ENCODE peak calls at places on chromosomes 16 and 17, in ten cellular contexts. N is colonic mucosa; E is AG09319; A is uterus; F is K562; K is Peyer's patch; Z is lung; D is esophagus squamous epithelium; H is endothelial cell; M is CD4-positive, alpha-beta T cell. T is an unnamed sample.

GRCh38 chr17:75565066-75565465 is 22.5 kb upstream of the MYO15B start:
- DNase-seq in N (no peak), E (no peak), A (no peak), F (no peak), K (no peak), Z (no peak), D (no peak), H (no peak), M (no peak), T (no peak)

GRCh38 chr16:49733278-49734009 is 122.5 kb downstream of the ZNF423 start:
- DNase-seq in N (no peak), E (no peak), A (no peak), F (no peak), K (no peak), Z (no peak), D (no peak), H (no peak), M (no peak), T (no peak)

GRCh38 chr16:77963185-77964044 is 58.9 kb upstream of the CLEC3A start:
- DNase-seq in N (no peak), E (no peak), A (no peak), F (no peak), K (no peak), Z (no peak), D (no peak), H (no peak), M (no peak), T (no peak)

GRCh38 chr17:55674107-55674506 is 48.6 kb downstream of the TMEM100 start:
- DNase-seq in N (no peak), E (no peak), A (no peak), F (no peak), K (no peak), Z (no peak), D (no peak), H (no peak), M (no peak), T (peak)

GRCh38 chr16:64102654-64103053 is 1019.2 kb downstream of the CDH11 start:
- DNase-seq in N (no peak), E (no peak), A (no peak), F (no peak), K (no peak), Z (no peak), D (no peak), H (no peak), M (no peak), T (no peak)

GRCh38 chr17:74259667-74260524 is 14.1 kb upstream of the DNAI2 start:
- DNase-seq in N (no peak), E (no peak), A (no peak), F (no peak), K (no peak), Z (no peak), D (no peak), H (no peak), M (no peak), T (no peak)

GRCh38 chr17:67223924-67224323 is 21.1 kb downstream of the HELZ start:
- DNase-seq in N (no peak), E (no peak), A (no peak), F (peak), K (no peak), Z (no peak), D (no peak), H (no peak), M (no peak), T (no peak)

GRCh38 chr17:16255481-16255901 is 38.5 kb downstream of the PIGL start:
- DNase-seq in N (peak), E (peak), A (peak), F (no peak), K (no peak), Z (peak), D (no peak), H (no peak), M (no peak), T (no peak)

GRCh38 chr17:34178047-34178446 is 77.0 kb upstream of the CCL2 start:
- DNase-seq in N (no peak), E (no peak), A (no peak), F (no peak), K (no peak), Z (no peak), D (no peak), H (no peak), M (no peak), T (no peak)

GRCh38 chr16:2968738-2969544 is at the start of gene PAQR4:
- DNase-seq in N (peak), E (peak), A (peak), F (peak), K (peak), Z (peak), D (no peak), H (peak), M (peak), T (peak)

GRCh38 chr17:29019475-29020181 is 13.8 kb upstream of the SEZ6 start:
- DNase-seq in N (no peak), E (no peak), A (no peak), F (no peak), K (no peak), Z (no peak), D (no peak), H (no peak), M (no peak), T (no peak)

GRCh38 chr17:46832945-46833839 is 14.7 kb upstream of the WNT3 start:
- DNase-seq in N (no peak), E (no peak), A (no peak), F (no peak), K (no peak), Z (no peak), D (no peak), H (no peak), M (no peak), T (no peak)

GRCh38 chr16:88685156-88686061 is 898 bp downstream of the SNAI3 start:
- DNase-seq in N (no peak), E (no peak), A (no peak), F (peak), K (peak), Z (no peak), D (no peak), H (peak), M (peak), T (no peak)

GRCh38 chr17:43316522-43317142 is 82.2 kb upstream of the ARL4D start:
- DNase-seq in N (no peak), E (no peak), A (no peak), F (peak), K (peak), Z (no peak), D (no peak), H (no peak), M (no peak), T (no peak)

GRCh38 chr17:82802141-82802540 is 37.7 kb downstream of the ZNF750 start:
- DNase-seq in N (no peak), E (no peak), A (no peak), F (no peak), K (no peak), Z (no peak), D (no peak), H (no peak), M (no peak), T (no peak)

GRCh38 chr16:30083216-30084055 is 7.6 kb downstream of the PPP4C start:
- DNase-seq in N (no peak), E (no peak), A (no peak), F (no peak), K (no peak), Z (no peak), D (no peak), H (no peak), M (no peak), T (no peak)

GRCh38 chr16:15765116-15765515 is 91.7 kb downstream of the MYH11 start:
- DNase-seq in N (no peak), E (no peak), A (no peak), F (no peak), K (no peak), Z (no peak), D (no peak), H (no peak), M (no peak), T (no peak)

GRCh38 chr16:11056989-11057645 is 112.8 kb downstream of the CLEC16A start:
- DNase-seq in N (no peak), E (no peak), A (no peak), F (no peak), K (no peak), Z (no peak), D (no peak), H (no peak), M (no peak), T (no peak)

GRCh38 chr17:16258916-16259315 is 41.9 kb downstream of the PIGL start:
- DNase-seq in N (no peak), E (no peak), A (peak), F (no peak), K (no peak), Z (no peak), D (no peak), H (no peak), M (no peak), T (no peak)

GRCh38 chr17:59296190-59296589 is 35.3 kb upstream of the YPEL2 start:
- DNase-seq in N (no peak), E (no peak), A (no peak), F (no peak), K (no peak), Z (no peak), D (no peak), H (no peak), M (no peak), T (no peak)

GRCh38 chr17:49312722-49313121 is 49.3 kb downstream of the ZNF652 start:
- DNase-seq in N (no peak), E (no peak), A (no peak), F (no peak), K (no peak), Z (no peak), D (no peak), H (no peak), M (no peak), T (no peak)

GRCh38 chr16:3999890-4000325 is 116.3 kb downstream of the ADCY9 start:
- DNase-seq in N (no peak), E (no peak), A (no peak), F (no peak), K (no peak), Z (no peak), D (no peak), H (no peak), M (no peak), T (no peak)

GRCh38 chr17:47703191-47703591 is 9.2 kb downstream of the TBKBP1 start:
- DNase-seq in N (no peak), E (no peak), A (no peak), F (no peak), K (peak), Z (no peak), D (no peak), H (no peak), M (peak), T (peak)

GRCh38 chr17:78416311-78416711 is 37.9 kb downstream of the PGS1 start:
- DNase-seq in N (peak), E (no peak), A (no peak), F (no peak), K (no peak), Z (no peak), D (no peak), H (no peak), M (no peak), T (no peak)

GRCh38 chr16:11202260-11203091 is 53.5 kb downstream of the SOCS1 start:
- DNase-seq in N (no peak), E (no peak), A (no peak), F (no peak), K (no peak), Z (no peak), D (no peak), H (no peak), M (no peak), T (no peak)

GRCh38 chr17:19897108-19897854 is 29.5 kb upstream of the ULK2 start:
- DNase-seq in N (peak), E (no peak), A (peak), F (no peak), K (no peak), Z (peak), D (no peak), H (no peak), M (no peak), T (no peak)

GRCh38 chr16:69942627-69943170 is 8.4 kb upstream of the CLEC18A start:
- DNase-seq in N (no peak), E (no peak), A (no peak), F (no peak), K (no peak), Z (no peak), D (no peak), H (no peak), M (no peak), T (no peak)

GRCh38 chr17:45149669-45150603 is 1.7 kb downstream of the HEXIM1 start:
- DNase-seq in N (peak), E (no peak), A (peak), F (no peak), K (peak), Z (peak), D (no peak), H (peak), M (no peak), T (no peak)

GRCh38 chr17:62760059-62760887 is 47.8 kb downstream of the MARCHF10 start:
- DNase-seq in N (no peak), E (peak), A (no peak), F (no peak), K (no peak), Z (no peak), D (no peak), H (no peak), M (no peak), T (no peak)

GRCh38 chr17:63552211-63552610 is 1.9 kb downstream of the DCAF7 start:
- DNase-seq in N (no peak), E (no peak), A (no peak), F (no peak), K (no peak), Z (no peak), D (no peak), H (no peak), M (no peak), T (no peak)

GRCh38 chr17:79483842-79484241 is 127.0 kb downstream of the RBFOX3 start:
- DNase-seq in N (no peak), E (no peak), A (no peak), F (no peak), K (no peak), Z (no peak), D (no peak), H (no peak), M (no peak), T (no peak)
- TF ChIP-seq CTCF in N (no peak), E (no peak), A (no peak), F (no peak), K (no peak), Z (no peak), D (no peak), H (no peak), M (no peak), T (no peak)

GRCh38 chr16:84764970-84765369 is 54.8 kb upstream of the CRISPLD2 start:
- DNase-seq in N (no peak), E (no peak), A (no peak), F (no peak), K (no peak), Z (no peak), D (no peak), H (no peak), M (no peak), T (no peak)

GRCh38 chr16:84765606-84766580 is 53.9 kb upstream of the CRISPLD2 start:
- DNase-seq in N (no peak), E (no peak), A (no peak), F (no peak), K (no peak), Z (no peak), D (no peak), H (no peak), M (peak), T (no peak)

GRCh38 chr16:84768798-84769177 is 51.0 kb upstream of the CRISPLD2 start:
- DNase-seq in N (no peak), E (no peak), A (no peak), F (no peak), K (no peak), Z (no peak), D (no peak), H (no peak), M (no peak), T (no peak)

GRCh38 chr16:84768061-84768797 is 51.6 kb upstream of the CRISPLD2 start:
- DNase-seq in N (no peak), E (no peak), A (no peak), F (no peak), K (no peak), Z (no peak), D (no peak), H (no peak), M (no peak), T (no peak)

DNA sequence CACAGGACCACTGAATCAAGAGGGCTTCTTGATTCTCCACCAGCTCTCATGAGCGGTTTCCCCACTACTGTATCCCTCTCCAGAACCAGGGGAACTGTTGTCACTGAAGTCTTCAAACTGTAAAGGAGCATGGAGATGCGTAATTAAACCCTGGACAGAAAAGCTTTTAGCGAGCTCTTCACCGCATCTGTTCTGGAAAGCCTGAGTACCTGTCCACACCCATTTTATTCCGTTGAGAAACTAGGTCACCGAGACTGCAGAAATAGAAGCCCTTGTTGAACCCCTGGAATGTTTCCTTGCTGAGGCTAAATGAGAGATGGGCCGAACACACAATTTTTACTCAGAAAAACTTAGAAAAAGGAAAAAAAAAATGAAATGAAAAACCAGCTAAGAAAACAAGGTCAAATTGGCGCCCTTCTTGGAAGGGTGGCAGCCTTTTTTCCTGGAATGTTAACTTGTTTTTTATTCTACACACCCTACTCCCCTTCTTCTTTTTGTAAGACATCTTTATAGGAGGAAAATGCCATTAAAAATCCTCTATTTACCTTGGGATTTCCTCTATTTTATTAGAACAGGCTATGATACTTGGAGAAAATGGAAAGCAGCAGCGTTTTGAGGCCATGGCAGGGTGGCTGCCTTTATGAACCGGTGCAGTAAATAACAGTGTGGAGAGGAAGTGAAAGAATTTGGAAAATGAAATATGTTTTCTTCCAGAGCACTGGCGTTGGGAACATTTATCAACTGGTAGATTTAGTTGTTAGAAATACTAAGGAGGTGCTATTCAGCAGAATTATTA is 52.6 kb upstream of the CRISPLD2 start:
- DNase-seq in N (no peak), E (no peak), A (no peak), F (no peak), K (no peak), Z (no peak), D (no peak), H (no peak), M (no peak), T (no peak)
- TF ChIP-seq CTCF in N (no peak), E (no peak), A (no peak), F (no peak), K (no peak), Z (no peak), D (no peak), H (no peak), M (no peak), T (no peak)

GRCh38 chr16:27445502-27446175 is 43.7 kb downstream of the IL21R start:
- DNase-seq in N (no peak), E (no peak), A (no peak), F (no peak), K (no peak), Z (no peak), D (no peak), H (no peak), M (no peak), T (peak)
- TF ChIP-seq CTCF in N (no peak), E (no peak), A (no peak), F (peak), K (no peak), Z (no peak), D (no peak), H (no peak), M (no peak), T (no peak)

GRCh38 chr16:87185313-87185712 is 131.9 kb downstream of the C16orf95 start:
- DNase-seq in N (no peak), E (no peak), A (no peak), F (no peak), K (no peak), Z (no peak), D (no peak), H (no peak), M (no peak), T (no peak)
- TF ChIP-seq CTCF in N (no peak), E (peak), A (no peak), F (no peak), K (no peak), Z (no peak), D (no peak), H (no peak), M (no peak), T (no peak)